ENCODE peak calls at places on chromosome X, in six cellular contexts. S, A, G, Z, T and D are unnamed samples.

GRCh38 chrX:7061429-7061828 is 86.1 kb upstream of the STS start:
- DNase-seq in G (no peak), S (no peak), T (no peak), A (no peak), Z (no peak), D (no peak)

GRCh38 chrX:133444952-133445831 is 29.9 kb upstream of the GPC4 start:
- DNase-seq in S (no peak), T (peak; percentile 34), A (peak; percentile 30), G (peak; percentile 15), Z (no peak), D (no peak)

GRCh38 chrX:108198420-108198819 is 106.8 kb downstream of the ATG4A start:
- DNase-seq in G (no peak), Z (no peak), T (no peak), S (no peak), A (peak; percentile 3), D (no peak)

GRCh38 chrX:3268804-3269203 is 77.6 kb downstream of the MXRA5 start:
- DNase-seq in Z (no peak), T (no peak), G (no peak), S (no peak), A (peak; percentile 61), D (no peak)

GRCh38 chrX:72107841-72108590 is 23.7 kb downstream of the RTL5 start:
- DNase-seq in G (no peak), T (no peak), S (no peak), A (no peak), Z (no peak), D (no peak)

GRCh38 chrX:129755779-129756650 is 17.2 kb downstream of the XPNPEP2 start:
- DNase-seq in T (no peak), G (no peak), S (peak; percentile 39), A (no peak), Z (no peak), D (peak; percentile 60)

GRCh38 chrX:131821945-131822622 is 201.0 kb upstream of the STK26 start:
- DNase-seq in S (no peak), A (peak; percentile 66), Z (no peak), T (no peak), G (no peak), D (no peak)

GRCh38 chrX:40552768-40553167 is 28.0 kb upstream of the ATP6AP2 start:
- DNase-seq in Z (no peak), G (no peak), A (no peak), S (no peak), T (peak; percentile 8), D (no peak)

GRCh38 chrX:155027509-155028066 is 944 bp downstream of the FUNDC2 start:
- DNase-seq in Z (no peak), G (no peak), S (no peak), T (no peak), A (peak; percentile 77), D (no peak)

GRCh38 chrX:1535241-1536041 is 1.5 kb downstream of the P2RY8 start:
- DNase-seq in Z (peak; percentile 49), A (no peak), S (peak; percentile 52), T (no peak), G (no peak), D (peak; percentile 51)

GRCh38 chrX:96480081-96480480 is 204.6 kb upstream of the DIAPH2 start:
- DNase-seq in Z (no peak), G (no peak), T (no peak), A (peak; percentile 48), S (no peak), D (no peak)

GRCh38 chrX:13938766-13939530 is 90.7 kb downstream of the GEMIN8 start:
- DNase-seq in G (no peak), S (no peak), Z (no peak), A (no peak), T (no peak), D (no peak)

GRCh38 chrX:11836284-11836683 is 78.2 kb downstream of the MSL3 start:
- DNase-seq in Z (no peak), T (no peak), S (no peak), A (no peak), G (no peak), D (no peak)

GRCh38 chrX:129650821-129651510 is 3.8 kb downstream of the APLN start:
- DNase-seq in G (no peak), S (no peak), Z (no peak), A (no peak), T (no peak), D (no peak)

GRCh38 chrX:12080265-12080664 is 58.0 kb upstream of the FRMPD4 start:
- DNase-seq in S (no peak), T (peak; percentile 27), A (peak; percentile 23), G (no peak), Z (no peak), D (peak; percentile 18)

GRCh38 chrX:133608406-133608805 is 193.1 kb upstream of the GPC4 start:
- DNase-seq in A (peak; percentile 87), T (no peak), G (no peak), Z (no peak), S (no peak), D (no peak)

GRCh38 chrX:110265624-110266023 is 52.3 kb downstream of the AMMECR1 start:
- DNase-seq in S (no peak), Z (no peak), T (no peak), G (no peak), A (peak; percentile 9), D (no peak)

GRCh38 chrX:16212024-16212423 is 44.7 kb downstream of the MAGEB17 start:
- DNase-seq in T (peak; percentile 7), A (peak; percentile 46), G (no peak), S (no peak), Z (no peak), D (no peak)

GRCh38 chrX:55135171-55135570 is 46.4 kb downstream of the PAGE2 start:
- DNase-seq in Z (peak; percentile 56), A (peak; percentile 13), G (peak; percentile 2), S (peak; percentile 24), T (peak; percentile 49), D (no peak)

GRCh38 chrX:130053236-130053635 is 57.1 kb downstream of the ELF4 start:
- DNase-seq in S (no peak), T (no peak), G (no peak), Z (no peak), A (no peak), D (no peak)

GRCh38 chrX:2228466-2228865 is 272.3 kb downstream of the DHRSX start:
- DNase-seq in S (no peak), T (no peak), A (peak; percentile 5), G (no peak), Z (no peak), D (no peak)

GRCh38 chrX:41621236-41621651 is 67.5 kb upstream of the GPR34 start:
- DNase-seq in T (peak; percentile 62), G (no peak), Z (no peak), S (no peak), A (peak; percentile 53), D (no peak)

GRCh38 chrX:78725257-78725656 is 22.3 kb upstream of the LPAR4 start:
- DNase-seq in A (no peak), G (no peak), Z (no peak), T (no peak), S (no peak), D (no peak)

GRCh38 chrX:101397779-101398178 is 7.0 kb downstream of the RPL36A start:
- DNase-seq in A (peak; percentile 18), Z (no peak), T (no peak), G (no peak), S (no peak), D (no peak)

GRCh38 chrX:50827996-50828395 is 14.0 kb upstream of the SHROOM4 start:
- DNase-seq in Z (no peak), G (no peak), A (peak; percentile 75), T (peak; percentile 41), S (no peak), D (no peak)

GRCh38 chrX:107107459-107107858 is 11.2 kb downstream of the RBM41 start:
- DNase-seq in S (no peak), Z (no peak), T (no peak), G (no peak), A (peak; percentile 35), D (no peak)

GRCh38 chrX:107102980-107103379 is 15.6 kb downstream of the RBM41 start:
- DNase-seq in G (no peak), A (no peak), Z (no peak), T (peak; percentile 2), S (no peak), D (no peak)
- TF ChIP-seq CTCF in G (no peak), A (no peak), Z (no peak), T (no peak), S (no peak), D (no peak)

DNA sequence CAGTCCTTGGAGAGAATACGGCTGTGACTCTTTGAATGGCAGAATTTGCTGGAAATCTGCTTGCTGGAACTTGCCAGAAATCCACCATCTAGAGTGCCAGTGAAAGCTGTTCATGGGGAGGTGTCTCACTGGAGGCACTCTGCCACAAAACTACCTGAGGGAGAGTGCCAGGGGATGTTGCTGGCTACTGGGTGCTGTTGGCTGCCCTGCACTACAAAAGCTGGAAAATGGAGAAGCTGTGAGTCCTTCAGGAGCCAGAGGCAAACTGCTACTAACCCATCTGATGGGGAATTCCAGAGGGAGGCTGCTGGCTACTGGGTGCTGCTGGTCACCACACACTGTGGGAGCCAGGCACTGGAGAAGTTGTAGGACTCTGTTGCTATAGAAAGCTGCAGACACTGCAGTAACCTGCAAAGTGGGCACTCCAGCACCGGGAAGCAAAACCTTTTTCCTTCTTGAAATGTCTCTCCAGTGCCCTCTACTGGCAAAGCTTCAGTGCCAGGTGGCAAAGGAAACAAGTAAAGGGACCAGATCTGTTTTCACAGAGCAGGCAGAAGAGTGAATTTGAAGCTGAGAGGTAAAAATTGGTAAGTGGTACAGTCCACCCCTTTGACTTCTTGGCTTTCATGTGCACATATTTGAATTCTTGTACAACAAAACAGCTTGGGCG is 47.8 kb upstream of the HSD17B10 start:
- DNase-seq in T (peak; percentile 68), Z (peak; percentile 40), G (peak; percentile 45), S (peak; percentile 39), A (peak; percentile 57), D (peak; percentile 49)
- TF ChIP-seq CTCF in T (no peak), Z (peak; percentile 11), G (peak; percentile 63), S (peak; percentile 54), A (peak; percentile 61), D (peak; percentile 74)

DNA sequence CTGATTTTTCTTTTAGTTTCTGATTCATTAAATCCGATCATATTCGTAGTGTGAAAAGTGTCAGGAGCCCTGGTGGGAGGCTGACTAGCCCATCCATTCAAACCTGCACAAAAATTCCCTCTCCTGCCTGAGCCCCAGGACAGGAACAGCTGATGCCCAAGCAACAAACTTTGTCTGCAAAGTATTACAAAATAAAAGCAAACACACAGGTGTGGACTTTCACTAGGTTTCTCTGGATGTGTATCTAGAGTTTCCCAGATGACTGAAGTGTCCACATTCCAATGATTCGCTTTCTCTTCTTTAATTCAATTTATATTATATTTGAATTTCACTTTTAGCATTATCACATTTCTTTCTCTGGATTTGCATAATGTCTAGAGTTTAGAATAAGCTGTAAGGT is 18.2 kb upstream of the FAM9B start:
- DNase-seq in G (no peak), A (no peak), S (no peak), Z (no peak), T (no peak), D (no peak)
- TF ChIP-seq CTCF in G (no peak), A (no peak), S (no peak), Z (no peak), T (no peak), D (no peak)

GRCh38 chrX:25019707-25020390 is 4.1 kb upstream of the ARX start:
- DNase-seq in A (no peak), T (no peak), G (no peak), S (no peak), Z (no peak), D (no peak)

GRCh38 chrX:25020391-25021131 is 4.8 kb upstream of the ARX start:
- DNase-seq in S (peak; percentile 21), A (no peak), T (peak; percentile 59), Z (no peak), G (peak; percentile 70), D (peak; percentile 74)

GRCh38 chrX:25021132-25021498 is 5.3 kb upstream of the ARX start:
- DNase-seq in S (no peak), T (no peak), A (no peak), G (no peak), Z (no peak), D (no peak)

GRCh38 chrX:25023908-25024307 is 8.1 kb upstream of the ARX start:
- DNase-seq in T (no peak), A (no peak), Z (no peak), S (no peak), G (no peak), D (no peak)

GRCh38 chrX:25022499-25023325 is 6.9 kb upstream of the ARX start:
- DNase-seq in Z (no peak), S (no peak), G (no peak), A (no peak), T (no peak), D (no peak)
- TF ChIP-seq CTCF in Z (no peak), S (no peak), G (peak; percentile 48), A (peak; percentile 6), T (no peak), D (no peak)